ENCODE peak calls at places on chromosomes 13 and 19, in ten cellular contexts. One of them, this sample, is unnamed.

GRCh38 chr13:23321534-23322241 is 111.8 kb downstream of the SACS start:
- DNase-seq in neural crest cell: no peak
- DNase-seq in dorsolateral prefrontal cortex: peak; percentile 39
- DNase-seq in fibroblast of mammary gland: peak; percentile 92
- DNase-seq in nephron progenitor cell: no peak
- DNase-seq in keratinocyte: peak; percentile 26
- DNase-seq in Calu3: peak; percentile 5
- DNase-seq in GM12878: peak; percentile 35
- DNase-seq in suprapubic skin: no peak
- DNase-seq in DND-41: no peak
- DNase-seq in this sample: no peak

GRCh38 chr13:73040968-73041580 is 17.7 kb upstream of the KLF5 start:
- DNase-seq in dorsolateral prefrontal cortex: no peak
- DNase-seq in GM12878: no peak
- DNase-seq in DND-41: no peak
- DNase-seq in Calu3: peak; percentile 41
- DNase-seq in fibroblast of mammary gland: no peak
- DNase-seq in neural crest cell: no peak
- DNase-seq in suprapubic skin: no peak
- DNase-seq in keratinocyte: no peak
- DNase-seq in nephron progenitor cell: no peak
- DNase-seq in this sample: no peak

GRCh38 chr13:43693639-43694038 is 93.1 kb downstream of the ENOX1 start:
- DNase-seq in keratinocyte: no peak
- DNase-seq in GM12878: no peak
- DNase-seq in dorsolateral prefrontal cortex: no peak
- DNase-seq in neural crest cell: no peak
- DNase-seq in suprapubic skin: no peak
- DNase-seq in DND-41: no peak
- DNase-seq in fibroblast of mammary gland: no peak
- DNase-seq in nephron progenitor cell: no peak
- DNase-seq in Calu3: no peak
- DNase-seq in this sample: no peak

GRCh38 chr13:33017410-33017929 is 1.2 kb downstream of the KL start:
- DNase-seq in nephron progenitor cell: peak; percentile 11
- DNase-seq in keratinocyte: no peak
- DNase-seq in Calu3: peak; percentile 54
- DNase-seq in dorsolateral prefrontal cortex: no peak
- DNase-seq in GM12878: peak; percentile 65
- DNase-seq in suprapubic skin: no peak
- DNase-seq in DND-41: no peak
- DNase-seq in neural crest cell: peak; percentile 18
- DNase-seq in fibroblast of mammary gland: peak; percentile 65
- DNase-seq in this sample: no peak

GRCh38 chr13:114226088-114226487 is 8.6 kb upstream of the CDC16 start:
- DNase-seq in suprapubic skin: no peak
- DNase-seq in neural crest cell: no peak
- DNase-seq in DND-41: no peak
- DNase-seq in nephron progenitor cell: no peak
- DNase-seq in dorsolateral prefrontal cortex: no peak
- DNase-seq in fibroblast of mammary gland: no peak
- DNase-seq in Calu3: no peak
- DNase-seq in keratinocyte: no peak
- DNase-seq in GM12878: no peak
- DNase-seq in this sample: no peak

GRCh38 chr13:94061316-94061715 is 418.2 kb downstream of the DCT start:
- DNase-seq in suprapubic skin: no peak
- DNase-seq in fibroblast of mammary gland: peak; percentile 68
- DNase-seq in neural crest cell: no peak
- DNase-seq in Calu3: no peak
- DNase-seq in DND-41: no peak
- DNase-seq in dorsolateral prefrontal cortex: no peak
- DNase-seq in keratinocyte: no peak
- DNase-seq in nephron progenitor cell: no peak
- DNase-seq in GM12878: no peak
- DNase-seq in this sample: no peak

GRCh38 chr13:66402071-66402470 is 828.1 kb downstream of the PCDH9 start:
- DNase-seq in GM12878: no peak
- DNase-seq in Calu3: no peak
- DNase-seq in nephron progenitor cell: no peak
- DNase-seq in suprapubic skin: no peak
- DNase-seq in DND-41: no peak
- DNase-seq in fibroblast of mammary gland: peak; percentile 31
- DNase-seq in keratinocyte: no peak
- DNase-seq in dorsolateral prefrontal cortex: no peak
- DNase-seq in neural crest cell: no peak
- DNase-seq in this sample: no peak

GRCh38 chr19:6270076-6270745 is 9.6 kb downstream of the MLLT1 start:
- DNase-seq in neural crest cell: no peak
- DNase-seq in DND-41: no peak
- DNase-seq in suprapubic skin: no peak
- DNase-seq in nephron progenitor cell: no peak
- DNase-seq in GM12878: no peak
- DNase-seq in dorsolateral prefrontal cortex: no peak
- DNase-seq in fibroblast of mammary gland: no peak
- DNase-seq in keratinocyte: no peak
- DNase-seq in Calu3: no peak
- DNase-seq in this sample: no peak

GRCh38 chr19:42412223-42412622 is 15.0 kb downstream of the LIPE start:
- DNase-seq in fibroblast of mammary gland: no peak
- DNase-seq in keratinocyte: no peak
- DNase-seq in nephron progenitor cell: peak; percentile 65
- DNase-seq in suprapubic skin: no peak
- DNase-seq in DND-41: no peak
- DNase-seq in dorsolateral prefrontal cortex: peak; percentile 83
- DNase-seq in Calu3: peak; percentile 61
- DNase-seq in GM12878: no peak
- DNase-seq in neural crest cell: no peak
- DNase-seq in this sample: no peak

GRCh38 chr13:114044486-114044885 is 70.6 kb upstream of the C13orf46 start:
- DNase-seq in fibroblast of mammary gland: peak; percentile 92
- DNase-seq in dorsolateral prefrontal cortex: no peak
- DNase-seq in neural crest cell: no peak
- DNase-seq in DND-41: peak; percentile 19
- DNase-seq in GM12878: no peak
- DNase-seq in keratinocyte: no peak
- DNase-seq in suprapubic skin: no peak
- DNase-seq in nephron progenitor cell: no peak
- DNase-seq in Calu3: no peak
- DNase-seq in this sample: no peak

GRCh38 chr13:39106216-39106995 is 68.2 kb downstream of the NHLRC3 start:
- DNase-seq in keratinocyte: no peak
- DNase-seq in suprapubic skin: no peak
- DNase-seq in Calu3: no peak
- DNase-seq in GM12878: no peak
- DNase-seq in neural crest cell: no peak
- DNase-seq in fibroblast of mammary gland: no peak
- DNase-seq in nephron progenitor cell: no peak
- DNase-seq in DND-41: no peak
- DNase-seq in dorsolateral prefrontal cortex: no peak
- DNase-seq in this sample: no peak

GRCh38 chr19:55528030-55528801 is 8.7 kb downstream of the SBK2 start:
- DNase-seq in Calu3: no peak
- DNase-seq in keratinocyte: no peak
- DNase-seq in fibroblast of mammary gland: no peak
- DNase-seq in nephron progenitor cell: no peak
- DNase-seq in GM12878: no peak
- DNase-seq in dorsolateral prefrontal cortex: no peak
- DNase-seq in DND-41: no peak
- DNase-seq in suprapubic skin: no peak
- DNase-seq in neural crest cell: no peak
- DNase-seq in this sample: no peak

GRCh38 chr19:16741084-16741483 is 21.4 kb downstream of the NWD1 start:
- DNase-seq in dorsolateral prefrontal cortex: no peak
- DNase-seq in nephron progenitor cell: no peak
- DNase-seq in keratinocyte: no peak
- DNase-seq in GM12878: no peak
- DNase-seq in fibroblast of mammary gland: no peak
- DNase-seq in neural crest cell: no peak
- DNase-seq in DND-41: no peak
- DNase-seq in Calu3: no peak
- DNase-seq in suprapubic skin: no peak
- DNase-seq in this sample: no peak

GRCh38 chr19:52638601-52639000 is 446 bp upstream of the ZNF83 start:
- DNase-seq in suprapubic skin: no peak
- DNase-seq in GM12878: no peak
- DNase-seq in dorsolateral prefrontal cortex: peak; percentile 10
- DNase-seq in Calu3: no peak
- DNase-seq in DND-41: no peak
- DNase-seq in keratinocyte: no peak
- DNase-seq in neural crest cell: no peak
- DNase-seq in fibroblast of mammary gland: peak; percentile 65
- DNase-seq in nephron progenitor cell: peak; percentile 22
- DNase-seq in this sample: no peak

GRCh38 chr13:45416521-45417125 is 1.6 kb downstream of the SLC25A30 start:
- DNase-seq in suprapubic skin: no peak
- DNase-seq in keratinocyte: no peak
- DNase-seq in dorsolateral prefrontal cortex: no peak
- DNase-seq in nephron progenitor cell: no peak
- DNase-seq in fibroblast of mammary gland: no peak
- DNase-seq in Calu3: no peak
- DNase-seq in neural crest cell: no peak
- DNase-seq in GM12878: no peak
- DNase-seq in DND-41: no peak
- DNase-seq in this sample: no peak

GRCh38 chr13:76894401-76895110 is 8.4 kb upstream of the KCTD12 start:
- DNase-seq in suprapubic skin: no peak
- DNase-seq in GM12878: no peak
- DNase-seq in keratinocyte: no peak
- DNase-seq in neural crest cell: no peak
- DNase-seq in DND-41: no peak
- DNase-seq in Calu3: no peak
- DNase-seq in nephron progenitor cell: no peak
- DNase-seq in fibroblast of mammary gland: no peak
- DNase-seq in dorsolateral prefrontal cortex: no peak
- DNase-seq in this sample: no peak

GRCh38 chr13:41458187-41458938 is 1.0 kb downstream of the RGCC start:
- DNase-seq in dorsolateral prefrontal cortex: peak; percentile 31
- DNase-seq in fibroblast of mammary gland: no peak
- DNase-seq in Calu3: peak; percentile 23
- DNase-seq in keratinocyte: no peak
- DNase-seq in GM12878: no peak
- DNase-seq in nephron progenitor cell: peak; percentile 38
- DNase-seq in suprapubic skin: peak; percentile 80
- DNase-seq in neural crest cell: peak; percentile 5
- DNase-seq in DND-41: no peak
- DNase-seq in this sample: no peak

GRCh38 chr19:10412257-10412977 is 7.9 kb upstream of the PDE4A start:
- DNase-seq in DND-41: peak; percentile 57
- DNase-seq in dorsolateral prefrontal cortex: no peak
- DNase-seq in neural crest cell: no peak
- DNase-seq in nephron progenitor cell: no peak
- DNase-seq in keratinocyte: no peak
- DNase-seq in Calu3: no peak
- DNase-seq in GM12878: peak; percentile 94
- DNase-seq in fibroblast of mammary gland: no peak
- DNase-seq in suprapubic skin: no peak
- DNase-seq in this sample: no peak

GRCh38 chr13:24243311-24243710 is 66.1 kb upstream of the C1QTNF9 start:
- DNase-seq in keratinocyte: no peak
- DNase-seq in nephron progenitor cell: no peak
- DNase-seq in Calu3: no peak
- DNase-seq in neural crest cell: no peak
- DNase-seq in GM12878: no peak
- DNase-seq in fibroblast of mammary gland: no peak
- DNase-seq in suprapubic skin: no peak
- DNase-seq in DND-41: no peak
- DNase-seq in dorsolateral prefrontal cortex: no peak
- DNase-seq in this sample: no peak

GRCh38 chr13:79155883-79156282 is 250.2 kb downstream of the RBM26 start:
- DNase-seq in Calu3: no peak
- DNase-seq in neural crest cell: no peak
- DNase-seq in keratinocyte: no peak
- DNase-seq in fibroblast of mammary gland: no peak
- DNase-seq in DND-41: no peak
- DNase-seq in dorsolateral prefrontal cortex: no peak
- DNase-seq in suprapubic skin: no peak
- DNase-seq in nephron progenitor cell: no peak
- DNase-seq in GM12878: no peak
- DNase-seq in this sample: no peak
- TF ChIP-seq CTCF in Calu3: no peak
- TF ChIP-seq CTCF in neural crest cell: no peak
- TF ChIP-seq CTCF in keratinocyte: no peak
- TF ChIP-seq CTCF in fibroblast of mammary gland: no peak
- TF ChIP-seq CTCF in DND-41: no peak
- TF ChIP-seq CTCF in dorsolateral prefrontal cortex: no peak
- TF ChIP-seq CTCF in suprapubic skin: no peak
- TF ChIP-seq CTCF in nephron progenitor cell: no peak
- TF ChIP-seq CTCF in GM12878: no peak
- TF ChIP-seq CTCF in this sample: no peak

GRCh38 chr19:35354898-35355297 is 3.4 kb upstream of the FFAR3 start:
- DNase-seq in Calu3: no peak
- DNase-seq in suprapubic skin: no peak
- DNase-seq in nephron progenitor cell: no peak
- DNase-seq in GM12878: peak; percentile 65
- DNase-seq in DND-41: no peak
- DNase-seq in dorsolateral prefrontal cortex: no peak
- DNase-seq in fibroblast of mammary gland: no peak
- DNase-seq in keratinocyte: no peak
- DNase-seq in neural crest cell: no peak
- DNase-seq in this sample: no peak
- TF ChIP-seq CTCF in Calu3: no peak
- TF ChIP-seq CTCF in suprapubic skin: no peak
- TF ChIP-seq CTCF in nephron progenitor cell: no peak
- TF ChIP-seq CTCF in GM12878: no peak
- TF ChIP-seq CTCF in DND-41: no peak
- TF ChIP-seq CTCF in dorsolateral prefrontal cortex: no peak
- TF ChIP-seq CTCF in fibroblast of mammary gland: no peak
- TF ChIP-seq CTCF in keratinocyte: no peak
- TF ChIP-seq CTCF in neural crest cell: no peak
- TF ChIP-seq CTCF in this sample: no peak

GRCh38 chr13:100835695-100836094 is 161.1 kb upstream of the TMTC4 start:
- DNase-seq in nephron progenitor cell: no peak
- DNase-seq in GM12878: no peak
- DNase-seq in keratinocyte: no peak
- DNase-seq in Calu3: no peak
- DNase-seq in suprapubic skin: no peak
- DNase-seq in neural crest cell: no peak
- DNase-seq in fibroblast of mammary gland: no peak
- DNase-seq in DND-41: no peak
- DNase-seq in dorsolateral prefrontal cortex: no peak
- DNase-seq in this sample: no peak
- TF ChIP-seq CTCF in nephron progenitor cell: no peak
- TF ChIP-seq CTCF in GM12878: no peak
- TF ChIP-seq CTCF in keratinocyte: no peak
- TF ChIP-seq CTCF in Calu3: no peak
- TF ChIP-seq CTCF in suprapubic skin: no peak
- TF ChIP-seq CTCF in neural crest cell: no peak
- TF ChIP-seq CTCF in fibroblast of mammary gland: no peak
- TF ChIP-seq CTCF in DND-41: no peak
- TF ChIP-seq CTCF in dorsolateral prefrontal cortex: no peak
- TF ChIP-seq CTCF in this sample: no peak

GRCh38 chr19:2540646-2541454 is 64.9 kb downstream of the GADD45B start:
- DNase-seq in fibroblast of mammary gland: peak; percentile 91
- DNase-seq in GM12878: no peak
- DNase-seq in dorsolateral prefrontal cortex: no peak
- DNase-seq in keratinocyte: peak; percentile 85
- DNase-seq in DND-41: no peak
- DNase-seq in neural crest cell: peak; percentile 65
- DNase-seq in Calu3: peak; percentile 94
- DNase-seq in suprapubic skin: peak; percentile 96
- DNase-seq in nephron progenitor cell: peak; percentile 92
- DNase-seq in this sample: peak; percentile 81
- TF ChIP-seq CTCF in fibroblast of mammary gland: no peak
- TF ChIP-seq CTCF in GM12878: no peak
- TF ChIP-seq CTCF in dorsolateral prefrontal cortex: no peak
- TF ChIP-seq CTCF in keratinocyte: no peak
- TF ChIP-seq CTCF in DND-41: no peak
- TF ChIP-seq CTCF in neural crest cell: peak; percentile 51
- TF ChIP-seq CTCF in Calu3: no peak
- TF ChIP-seq CTCF in suprapubic skin: peak; percentile 31
- TF ChIP-seq CTCF in nephron progenitor cell: no peak
- TF ChIP-seq CTCF in this sample: peak; percentile 40

This sample was measured in progenitor cell of endocrine pancreas.